ENCODE peak calls at places on chromosomes 12 and 14, in five cellular contexts. One of them, this sample, is unnamed.

GRCh38 chr14:77026930-77027537 is 1.5 kb downstream of the IRF2BPL start:
- DNase-seq in HFF-Myc: no peak
- DNase-seq in nucleus accumbens: no peak
- DNase-seq in neural crest cell: peak
- DNase-seq in psoas muscle: peak
- DNase-seq in this sample: peak

GRCh38 chr12:20701106-20701505 is 6.0 kb downstream of the SLCO1C1 start:
- DNase-seq in psoas muscle: no peak
- DNase-seq in nucleus accumbens: no peak
- DNase-seq in HFF-Myc: no peak
- DNase-seq in neural crest cell: no peak
- DNase-seq in this sample: no peak

GRCh38 chr12:6266431-6267006 is 44.0 kb upstream of the PLEKHG6 start:
- DNase-seq in nucleus accumbens: no peak
- DNase-seq in HFF-Myc: no peak
- DNase-seq in psoas muscle: no peak
- DNase-seq in neural crest cell: no peak
- DNase-seq in this sample: peak

GRCh38 chr12:113299619-113300237 is 35.2 kb downstream of the SLC8B1 start:
- DNase-seq in psoas muscle: peak
- DNase-seq in nucleus accumbens: peak
- DNase-seq in neural crest cell: no peak
- DNase-seq in HFF-Myc: peak
- DNase-seq in this sample: no peak

GRCh38 chr14:55689971-55690871 is 110.2 kb downstream of the KTN1 start:
- DNase-seq in HFF-Myc: no peak
- DNase-seq in nucleus accumbens: no peak
- DNase-seq in psoas muscle: no peak
- DNase-seq in neural crest cell: no peak
- DNase-seq in this sample: no peak

GRCh38 chr14:35046751-35047536 is 872 bp downstream of the FAM177A1 start:
- DNase-seq in HFF-Myc: no peak
- DNase-seq in psoas muscle: no peak
- DNase-seq in nucleus accumbens: no peak
- DNase-seq in neural crest cell: no peak
- DNase-seq in this sample: peak

GRCh38 chr14:75339059-75339458 is 60.4 kb downstream of the FOS start:
- DNase-seq in neural crest cell: no peak
- DNase-seq in HFF-Myc: no peak
- DNase-seq in nucleus accumbens: no peak
- DNase-seq in psoas muscle: no peak
- DNase-seq in this sample: no peak

GRCh38 chr14:76957224-76957881 is 71.2 kb downstream of the IRF2BPL start:
- DNase-seq in HFF-Myc: no peak
- DNase-seq in neural crest cell: no peak
- DNase-seq in nucleus accumbens: no peak
- DNase-seq in psoas muscle: no peak
- DNase-seq in this sample: peak

This sample was measured in NCI-H1105.